ENCODE peak calls at places on chromosomes 3 and 15, in eight cellular contexts. K is HL-60, A is PC-9, N is GM23338, H is sigmoid colon, C is dorsolateral prefrontal cortex, Z is ovary, Q is left ventricle myocardium inferior. W is an unnamed sample. For H3K27me3, the result is how much of the 10 kb centered on the place peaks cover.

GRCh38 chr15:43776101-43776717 is 557 bp downstream of the ELL3 start:
- DNase-seq in A (no peak), K (no peak), H (no peak), C (no peak), Z (peak), Q (no peak), N (peak), W (peak)

GRCh38 chr3:69081583-69082262 is 1.6 kb upstream of the UBA3 start:
- DNase-seq in A (peak), K (no peak), Q (no peak), C (no peak), H (no peak), N (peak), Z (no peak), W (no peak)

GRCh38 chr15:40755821-40756220 is 767 bp upstream of the RMDN3 start:
- DNase-seq in Z (no peak), K (no peak), C (no peak), N (peak), H (no peak), Q (no peak), A (no peak), W (no peak)

GRCh38 chr15:93041159-93041547 is 47.9 kb downstream of the RGMA start:
- DNase-seq in Q (no peak), C (no peak), H (no peak), K (no peak), A (no peak), Z (peak), N (no peak), W (no peak)

GRCh38 chr15:91670108-91670507 is 183.4 kb upstream of the SLCO3A1 start:
- DNase-seq in N (no peak), Q (no peak), H (no peak), Z (no peak), C (no peak), A (no peak), K (no peak), W (no peak)

GRCh38 chr3:132231633-132232032 is 85.6 kb upstream of the ACP3 start:
- DNase-seq in K (peak), H (no peak), C (no peak), Z (no peak), Q (no peak), N (no peak), A (peak), W (peak)

GRCh38 chr3:137148406-137148805 is 190.6 kb downstream of the IL20RB start:
- DNase-seq in A (no peak), K (no peak), H (no peak), Z (no peak), Q (no peak), N (no peak), C (no peak), W (no peak)

GRCh38 chr3:69763976-69764851 is 24.9 kb downstream of the MITF start:
- DNase-seq in Q (no peak), K (no peak), A (no peak), H (no peak), N (no peak), Z (no peak), C (no peak), W (no peak)

GRCh38 chr15:91140561-91140960 is 40.5 kb downstream of the SV2B start:
- DNase-seq in K (no peak), A (no peak), Q (no peak), Z (no peak), N (no peak), H (no peak), C (no peak), W (no peak)

GRCh38 chr15:100779331-100780207 is 100.1 kb upstream of the ALDH1A3 start:
- DNase-seq in Q (no peak), N (no peak), A (no peak), K (no peak), C (no peak), Z (no peak), H (peak), W (no peak)

GRCh38 chr15:78761020-78761419 is 50.2 kb downstream of the ADAMTS7 start:
- DNase-seq in A (no peak), K (no peak), H (peak), C (peak), N (no peak), Z (no peak), Q (no peak), W (no peak)

GRCh38 chr15:40746916-40747418 is 8.1 kb downstream of the RMDN3 start:
- DNase-seq in C (no peak), N (peak), Q (no peak), Z (no peak), H (no peak), K (peak), A (no peak), W (no peak)

GRCh38 chr3:149180057-149180573 is 41.5 kb downstream of the CP start:
- DNase-seq in Z (peak), K (peak), C (no peak), N (no peak), Q (peak), A (peak), H (peak), W (peak)

GRCh38 chr3:125613204-125613603 is 17.9 kb upstream of the OSBPL11 start:
- DNase-seq in C (no peak), K (no peak), Q (no peak), A (no peak), H (no peak), Z (no peak), N (no peak), W (no peak)

GRCh38 chr3:138195491-138195890 is 8.4 kb downstream of the ARMC8 start:
- DNase-seq in H (no peak), A (no peak), Z (no peak), N (no peak), C (no peak), Q (no peak), K (no peak), W (no peak)

GRCh38 chr3:194028434-194029004 is 107.4 kb upstream of the HES1 start:
- DNase-seq in N (no peak), Q (no peak), K (no peak), A (no peak), C (no peak), H (no peak), Z (no peak), W (no peak)

DNA sequence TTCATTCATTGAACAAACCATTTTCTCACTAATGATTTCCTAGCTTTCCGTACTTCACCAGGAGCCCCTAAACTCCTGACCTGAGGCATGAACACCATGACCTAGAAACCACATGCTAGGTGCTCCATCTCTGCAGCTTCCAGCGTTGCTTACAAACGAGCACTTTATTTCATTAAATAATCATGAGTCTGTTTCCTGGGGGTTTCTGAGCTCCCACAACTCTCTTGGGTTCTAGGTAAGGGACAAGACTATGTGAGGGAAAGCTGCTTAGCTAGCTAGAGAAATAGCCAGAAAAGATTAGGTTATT is 1.3 kb downstream of the MAP2K1 start:
- DNase-seq in K (no peak), A (no peak), C (no peak), Z (no peak), N (no peak), H (no peak), Q (no peak), W (no peak)
- TF ChIP-seq CTCF in K (no peak), A (no peak), C (no peak), Z (no peak), N (no peak), H (no peak), Q (no peak), W (no peak)

GRCh38 chr3:9869955-9870354 is 10.1 kb downstream of the CIDEC start:
- DNase-seq in N (no peak), K (no peak), H (no peak), C (no peak), Z (no peak), A (no peak), Q (no peak), W (no peak)
- H3K27me3 ChIP-seq in N (under half), K (under half), H (under half), C (under half), Z (under half), A (under half), Q (under half), W (under half)

DNA sequence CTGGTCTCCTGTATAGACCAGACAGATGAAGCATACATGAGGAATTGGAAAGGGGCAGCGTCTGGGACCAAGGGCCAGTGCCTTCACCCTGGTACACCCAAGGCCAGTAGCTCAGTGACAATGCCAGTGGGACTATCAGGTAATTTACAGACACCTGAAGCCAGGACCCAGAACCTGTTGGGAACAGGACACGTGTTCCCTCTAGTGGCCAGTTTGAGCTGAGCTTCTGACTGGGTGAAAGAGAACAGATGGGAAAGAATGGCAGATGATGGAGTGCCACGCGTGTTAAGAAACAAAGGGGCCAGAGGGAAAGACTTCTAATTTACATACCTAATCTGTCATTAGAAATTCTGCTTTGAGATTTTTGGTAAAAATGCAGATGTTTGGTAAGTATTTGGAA is 5.1 kb upstream of the SLC25A38 start:
- DNase-seq in Q (no peak), K (no peak), A (no peak), Z (peak), C (no peak), H (no peak), N (peak), W (peak)
- TF ChIP-seq CTCF in Q (peak), K (peak), A (peak), Z (no peak), C (no peak), H (peak), N (peak), W (peak)

GRCh38 chr3:50341996-50342732 is 1.5 kb upstream of the RASSF1 start:
- DNase-seq in A (no peak), C (no peak), H (no peak), Z (no peak), Q (no peak), K (no peak), N (no peak), W (no peak)

GRCh38 chr3:50342818-50343633 is 2.4 kb upstream of the RASSF1 start:
- DNase-seq in A (no peak), K (no peak), C (no peak), N (peak), H (no peak), Q (no peak), Z (no peak), W (no peak)

GRCh38 chr3:50345586-50345985 is at the start of gene ZMYND10:
- DNase-seq in Q (peak), Z (peak), H (peak), K (no peak), N (peak), C (peak), A (no peak), W (peak)

GRCh38 chr3:50347187-50347813 is 1.8 kb upstream of the ZMYND10 start:
- DNase-seq in Q (peak), H (peak), Z (peak), N (peak), C (peak), A (peak), K (no peak), W (peak)

GRCh38 chr3:50345008-50345407 is 524 bp downstream of the ZMYND10 start:
- DNase-seq in Q (no peak), H (no peak), K (no peak), A (no peak), N (no peak), Z (no peak), C (no peak), W (no peak)
- H3K27me3 ChIP-seq in Q (under half), H (under half), K (under half), A (under half), N (half or more), Z (under half), C (under half), W (half or more)

GRCh38 chr15:74692327-74692726 is 3.5 kb downstream of the EDC3 start:
- DNase-seq in N (no peak), C (no peak), Q (no peak), A (no peak), H (no peak), K (no peak), Z (no peak), W (no peak)

GRCh38 chr15:74696398-74696729 is 540 bp upstream of the EDC3 start:
- DNase-seq in A (no peak), Z (no peak), H (no peak), C (no peak), Q (no peak), K (no peak), N (no peak), W (no peak)

GRCh38 chr15:74696808-74697207 is 984 bp upstream of the EDC3 start:
- DNase-seq in C (no peak), H (no peak), Z (no peak), K (no peak), Q (no peak), N (no peak), A (no peak), W (no peak)

GRCh38 chr15:74695597-74696397 is at the start of gene EDC3:
- DNase-seq in C (peak), N (peak), H (peak), Q (peak), Z (peak), K (peak), A (peak), W (peak)
- TF ChIP-seq CTCF in C (no peak), N (no peak), H (no peak), Q (no peak), Z (no peak), K (no peak), A (no peak), W (no peak)

GRCh38 chr15:64163662-64164362 is 990 bp upstream of the PPIB start:
- DNase-seq in Z (no peak), N (peak), K (peak), C (no peak), A (no peak), Q (no peak), H (no peak), W (no peak)
- H3K27me3 ChIP-seq in Z (under half), N (under half), K (under half), C (under half), A (under half), Q (under half), H (under half), W (under half)

GRCh38 chr15:25707656-25708365 is 155.3 kb downstream of the ATP10A start:
- DNase-seq in N (peak), A (no peak), C (no peak), Q (no peak), Z (no peak), H (peak), K (no peak), W (no peak)

GRCh38 chr15:25703726-25704125 is 159.4 kb downstream of the ATP10A start:
- DNase-seq in K (no peak), N (no peak), Z (no peak), H (peak), A (no peak), C (no peak), Q (no peak), W (no peak)

GRCh38 chr15:25708391-25708790 is 154.7 kb downstream of the ATP10A start:
- DNase-seq in N (no peak), Q (no peak), C (no peak), A (no peak), H (peak), K (no peak), Z (no peak), W (no peak)

GRCh38 chr15:25706176-25706970 is 156.8 kb downstream of the ATP10A start:
- DNase-seq in Z (no peak), Q (no peak), A (no peak), C (no peak), N (no peak), H (peak), K (no peak), W (no peak)

DNA sequence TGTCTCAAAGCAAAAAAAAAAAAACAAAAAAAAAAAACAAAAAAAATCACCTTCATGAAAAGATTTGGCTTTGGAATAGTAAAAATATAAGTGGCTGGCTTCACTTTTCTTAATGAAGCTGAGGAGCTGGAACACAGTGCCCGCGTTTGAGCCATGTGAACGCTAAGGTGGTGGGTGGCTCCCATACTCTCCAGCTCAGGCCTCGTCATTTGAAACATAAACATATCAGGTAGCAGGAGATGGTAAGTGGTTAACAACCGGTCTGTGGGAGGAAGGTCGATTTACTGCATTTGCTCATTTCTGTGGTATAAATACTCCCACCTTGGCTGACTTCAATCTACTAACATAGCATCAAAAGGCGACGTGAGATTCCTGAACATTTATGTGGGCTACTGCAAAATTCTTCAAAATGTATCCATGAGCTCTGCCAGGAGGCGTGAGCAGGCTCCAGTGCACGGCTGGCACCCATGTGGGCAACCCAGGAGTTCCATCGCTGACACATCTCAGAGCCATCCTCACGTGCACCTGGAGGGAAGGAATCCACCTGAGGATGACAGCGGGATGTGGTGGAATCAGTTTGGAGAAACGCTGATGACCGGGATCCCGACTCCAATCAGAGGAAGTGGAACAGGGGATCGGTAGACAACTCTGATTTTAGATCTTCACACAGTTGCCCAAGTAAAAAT is 157.6 kb downstream of the ATP10A start:
- DNase-seq in A (no peak), N (no peak), C (no peak), H (peak), Q (no peak), K (no peak), Z (no peak), W (no peak)
- TF ChIP-seq CTCF in A (no peak), N (no peak), C (no peak), H (no peak), Q (no peak), K (no peak), Z (no peak), W (no peak)

DNA sequence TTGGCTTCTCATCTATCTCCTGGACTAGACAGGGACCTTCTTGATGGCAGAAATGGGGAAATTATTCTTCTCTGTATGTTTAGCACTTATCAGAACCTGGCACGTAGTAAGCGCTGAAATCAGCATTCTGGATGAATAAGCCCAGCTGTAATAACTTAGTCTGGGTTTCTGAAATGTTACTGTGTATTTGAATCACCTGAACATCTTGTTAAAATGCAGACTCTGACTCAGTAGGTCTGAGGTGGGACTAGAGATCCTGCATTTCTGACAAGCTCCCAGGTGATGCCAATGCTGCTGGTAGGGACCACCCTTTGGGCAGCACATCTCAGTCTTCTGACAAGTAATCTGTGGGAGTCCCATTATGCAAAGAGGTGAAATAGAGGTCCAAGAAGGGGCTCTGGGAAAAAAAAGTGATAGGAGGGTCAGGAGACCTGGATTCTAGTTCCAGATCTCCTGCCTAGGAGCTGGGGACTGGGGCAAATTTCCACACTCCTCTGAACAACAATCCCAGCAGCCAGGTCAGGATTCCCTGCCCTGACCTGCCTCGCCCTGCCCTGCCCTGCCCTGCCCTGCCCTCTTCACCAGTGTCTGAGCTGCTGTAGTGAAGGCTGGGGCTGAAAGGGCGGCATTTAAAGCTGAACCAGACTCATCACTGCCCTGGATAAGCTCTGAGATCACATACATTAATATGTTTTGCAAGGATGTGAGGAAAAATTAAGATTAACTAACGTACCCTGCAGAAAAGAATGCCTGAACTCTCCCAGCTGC is 17.2 kb upstream of the SLC6A11 start:
- DNase-seq in H (no peak), Q (no peak), C (no peak), N (no peak), Z (no peak), A (no peak), K (no peak), W (no peak)
- H3K27me3 ChIP-seq in H (under half), Q (half or more), C (under half), N (under half), Z (under half), A (under half), K (under half), W (half or more)

DNA sequence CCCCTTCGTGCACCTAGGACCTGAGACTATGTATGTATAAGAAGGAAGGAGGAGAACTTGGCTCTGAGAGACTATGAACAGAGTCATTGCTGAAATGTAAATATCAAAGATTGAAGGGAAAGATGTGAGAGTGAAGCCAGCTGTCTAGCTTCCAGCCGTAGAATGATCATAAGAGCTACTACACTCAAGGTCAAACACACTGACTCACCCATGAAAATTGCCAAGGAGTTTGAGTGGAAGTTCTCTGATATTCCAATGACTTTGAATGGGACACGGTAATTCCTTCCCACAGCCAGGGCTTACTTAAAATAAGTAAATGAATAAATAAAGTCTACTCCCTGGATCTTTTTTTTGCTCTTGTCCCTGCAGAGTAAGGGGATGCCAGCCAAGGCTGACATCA is 398.9 kb upstream of the TPRG1 start:
- DNase-seq in H (no peak), Q (no peak), Z (peak), C (no peak), K (no peak), A (no peak), N (no peak), W (peak)
- TF ChIP-seq CTCF in H (no peak), Q (no peak), Z (no peak), C (no peak), K (no peak), A (no peak), N (no peak), W (no peak)